ENCODE peak calls at places on chromosome 1, in eight cellular contexts. One of them, this sample, is unnamed.
A peak's percentile ranks its signal among the peaks of the same experiment; 100 is the strongest.

GRCh38 chr1:3827813-3828307 is 29.2 kb downstream of the CEP104 start:
- DNase-seq in GM04504: no peak
- DNase-seq in adrenal gland: no peak
- DNase-seq in mesendoderm: peak; percentile 53
- DNase-seq in dermis microvascular lymphatic vessel endothelial cell: no peak
- DNase-seq in EL: peak; percentile 5
- DNase-seq in activated T-cell treated with anti-CD3 and anti-CD28 coated beads for 1 hour: no peak
- DNase-seq in right cardiac atrium: no peak
- DNase-seq in this sample: no peak

GRCh38 chr1:5099018-5099417 is 444.6 kb downstream of the AJAP1 start:
- DNase-seq in right cardiac atrium: no peak
- DNase-seq in GM04504: no peak
- DNase-seq in mesendoderm: no peak
- DNase-seq in dermis microvascular lymphatic vessel endothelial cell: no peak
- DNase-seq in adrenal gland: no peak
- DNase-seq in EL: no peak
- DNase-seq in activated T-cell treated with anti-CD3 and anti-CD28 coated beads for 1 hour: no peak
- DNase-seq in this sample: no peak

GRCh38 chr1:236338096-236338495 is 56.0 kb upstream of the EDARADD start:
- DNase-seq in mesendoderm: no peak
- DNase-seq in EL: peak; percentile 50
- DNase-seq in adrenal gland: no peak
- DNase-seq in GM04504: no peak
- DNase-seq in activated T-cell treated with anti-CD3 and anti-CD28 coated beads for 1 hour: no peak
- DNase-seq in dermis microvascular lymphatic vessel endothelial cell: no peak
- DNase-seq in right cardiac atrium: no peak
- DNase-seq in this sample: no peak

GRCh38 chr1:12434174-12434573 is 183.8 kb downstream of the DHRS3 start:
- DNase-seq in mesendoderm: peak; percentile 44
- DNase-seq in adrenal gland: no peak
- DNase-seq in EL: peak; percentile 79
- DNase-seq in dermis microvascular lymphatic vessel endothelial cell: peak; percentile 91
- DNase-seq in right cardiac atrium: no peak
- DNase-seq in GM04504: no peak
- DNase-seq in activated T-cell treated with anti-CD3 and anti-CD28 coated beads for 1 hour: peak; percentile 27
- DNase-seq in this sample: no peak

GRCh38 chr1:18549896-18550295 is 69.2 kb downstream of the KLHDC7A start:
- DNase-seq in dermis microvascular lymphatic vessel endothelial cell: no peak
- DNase-seq in GM04504: no peak
- DNase-seq in activated T-cell treated with anti-CD3 and anti-CD28 coated beads for 1 hour: no peak
- DNase-seq in mesendoderm: no peak
- DNase-seq in EL: no peak
- DNase-seq in adrenal gland: no peak
- DNase-seq in right cardiac atrium: no peak
- DNase-seq in this sample: no peak

GRCh38 chr1:162861101-162861500 is at the start of gene CCDC190:
- DNase-seq in GM04504: no peak
- DNase-seq in dermis microvascular lymphatic vessel endothelial cell: no peak
- DNase-seq in EL: no peak
- DNase-seq in activated T-cell treated with anti-CD3 and anti-CD28 coated beads for 1 hour: no peak
- DNase-seq in mesendoderm: peak; percentile 36
- DNase-seq in adrenal gland: no peak
- DNase-seq in right cardiac atrium: peak; percentile 63
- DNase-seq in this sample: peak; percentile 59

GRCh38 chr1:4622821-4623220 is 31.6 kb upstream of the AJAP1 start:
- DNase-seq in EL: no peak
- DNase-seq in mesendoderm: no peak
- DNase-seq in activated T-cell treated with anti-CD3 and anti-CD28 coated beads for 1 hour: no peak
- DNase-seq in adrenal gland: no peak
- DNase-seq in GM04504: no peak
- DNase-seq in dermis microvascular lymphatic vessel endothelial cell: no peak
- DNase-seq in right cardiac atrium: no peak
- DNase-seq in this sample: no peak

GRCh38 chr1:19453843-19454242 is 31.5 kb downstream of the CAPZB start:
- DNase-seq in EL: no peak
- DNase-seq in mesendoderm: no peak
- DNase-seq in GM04504: no peak
- DNase-seq in adrenal gland: no peak
- DNase-seq in right cardiac atrium: peak; percentile 71
- DNase-seq in activated T-cell treated with anti-CD3 and anti-CD28 coated beads for 1 hour: no peak
- DNase-seq in dermis microvascular lymphatic vessel endothelial cell: no peak
- DNase-seq in this sample: no peak

GRCh38 chr1:190949932-190950331 is 472.3 kb upstream of the BRINP3 start:
- DNase-seq in adrenal gland: no peak
- DNase-seq in mesendoderm: no peak
- DNase-seq in EL: no peak
- DNase-seq in activated T-cell treated with anti-CD3 and anti-CD28 coated beads for 1 hour: no peak
- DNase-seq in GM04504: no peak
- DNase-seq in right cardiac atrium: no peak
- DNase-seq in dermis microvascular lymphatic vessel endothelial cell: no peak
- DNase-seq in this sample: no peak

GRCh38 chr1:181656491-181656890 is 173.2 kb downstream of the CACNA1E start:
- DNase-seq in dermis microvascular lymphatic vessel endothelial cell: no peak
- DNase-seq in adrenal gland: no peak
- DNase-seq in EL: no peak
- DNase-seq in right cardiac atrium: no peak
- DNase-seq in activated T-cell treated with anti-CD3 and anti-CD28 coated beads for 1 hour: no peak
- DNase-seq in GM04504: no peak
- DNase-seq in mesendoderm: no peak
- DNase-seq in this sample: no peak

GRCh38 chr1:43982798-43983197 is 3.8 kb downstream of the B4GALT2 start:
- DNase-seq in GM04504: no peak
- DNase-seq in adrenal gland: no peak
- DNase-seq in dermis microvascular lymphatic vessel endothelial cell: no peak
- DNase-seq in EL: no peak
- DNase-seq in mesendoderm: no peak
- DNase-seq in activated T-cell treated with anti-CD3 and anti-CD28 coated beads for 1 hour: no peak
- DNase-seq in right cardiac atrium: no peak
- DNase-seq in this sample: no peak

This sample was measured in heart left ventricle.